ENCODE peak calls at places on chromosomes 13 and 19, in ten cellular contexts. L is Peyer's patch, I is GM23248, N is heart right ventricle, P is breast epithelium, B is tibial nerve, Y is aorta, M is ascending aorta, V is hepatocyte, W is fibroblast of lung. U is an unnamed sample.

GRCh38 chr19:55508120-55508519 is 19.9 kb downstream of the SSC5D start:
- DNase-seq in L (no peak), I (no peak), N (no peak), P (no peak), B (no peak), Y (no peak), M (no peak), V (no peak), W (no peak), U (no peak)

GRCh38 chr19:1833540-1833939 is 14.7 kb downstream of the REXO1 start:
- DNase-seq in L (no peak), I (no peak), N (no peak), P (no peak), B (no peak), Y (no peak), M (no peak), V (no peak), W (no peak), U (no peak)

GRCh38 chr19:3420909-3421619 is 54.7 kb downstream of the NFIC start:
- DNase-seq in L (no peak), I (no peak), N (no peak), P (no peak), B (no peak), Y (no peak), M (no peak), V (no peak), W (no peak), U (no peak)

GRCh38 chr19:15397782-15398181 is 18.2 kb upstream of the AKAP8 start:
- DNase-seq in L (peak; percentile 27), I (no peak), N (no peak), P (no peak), B (no peak), Y (peak; percentile 31), M (no peak), V (no peak), W (no peak), U (no peak)

GRCh38 chr19:16355293-16356043 is 30.8 kb downstream of the KLF2 start:
- DNase-seq in L (no peak), I (peak; percentile 27), N (peak; percentile 51), P (no peak), B (no peak), Y (no peak), M (no peak), V (peak; percentile 3), W (no peak), U (no peak)

GRCh38 chr19:5621311-5621944 is 1.1 kb downstream of the SAFB2 start:
- DNase-seq in L (peak; percentile 48), I (no peak), N (no peak), P (peak; percentile 25), B (no peak), Y (no peak), M (no peak), V (no peak), W (no peak), U (no peak)

GRCh38 chr13:76820759-76821158 is 65.4 kb downstream of the KCTD12 start:
- DNase-seq in L (no peak), I (peak; percentile 78), N (peak; percentile 40), P (peak; percentile 32), B (peak; percentile 66), Y (no peak), M (peak; percentile 71), V (no peak), W (peak; percentile 36), U (no peak)

GRCh38 chr13:28830580-28830979 is 10.4 kb downstream of the MTUS2 start:
- DNase-seq in L (no peak), I (no peak), N (no peak), P (no peak), B (no peak), Y (no peak), M (no peak), V (no peak), W (no peak), U (no peak)

GRCh38 chr19:51702754-51703654 is 9.9 kb downstream of the SPACA6 start:
- DNase-seq in L (peak; percentile 69), I (peak; percentile 21), N (peak; percentile 33), P (peak; percentile 74), B (no peak), Y (peak; percentile 82), M (peak; percentile 73), V (peak; percentile 54), W (no peak), U (no peak)

GRCh38 chr19:13795595-13796300 is 505 bp downstream of the ZSWIM4 start:
- DNase-seq in L (no peak), I (peak; percentile 51), N (no peak), P (peak; percentile 59), B (no peak), Y (no peak), M (peak; percentile 67), V (peak; percentile 66), W (no peak), U (no peak)

GRCh38 chr19:17073869-17074627 is 1.2 kb downstream of the HAUS8 start:
- DNase-seq in L (peak; percentile 74), I (peak; percentile 65), N (no peak), P (no peak), B (no peak), Y (no peak), M (no peak), V (no peak), W (no peak), U (no peak)

DNA sequence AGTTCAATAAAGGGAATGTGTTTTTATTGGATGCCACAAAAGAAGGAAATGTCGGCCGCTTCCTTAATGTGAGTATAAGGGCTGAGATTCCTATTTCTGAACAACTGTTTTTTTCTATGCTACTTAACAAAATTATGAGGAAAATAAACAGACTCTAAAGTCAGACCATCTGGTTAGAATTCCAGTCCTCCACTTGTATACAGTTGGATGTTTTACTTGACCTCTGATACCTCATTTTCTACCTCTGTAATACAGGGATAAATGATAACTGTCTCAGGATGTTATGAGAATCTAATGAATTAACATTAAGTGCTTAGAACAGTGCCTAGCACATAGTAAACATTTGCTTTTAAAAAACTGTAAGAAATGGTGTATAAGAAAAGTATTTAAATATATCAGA is 7.2 kb upstream of the PHF11 start:
- DNase-seq in L (no peak), I (no peak), N (no peak), P (no peak), B (no peak), Y (no peak), M (no peak), V (no peak), W (no peak), U (no peak)
- H3K27ac ChIP-seq in L (no peak overlapping the region), I (no peak overlapping the region), N (no peak overlapping the region), P (no peak overlapping the region), B (no peak overlapping the region), Y (no peak overlapping the region), M (no peak overlapping the region), V (no peak overlapping the region), W (no peak overlapping the region), U (no peak overlapping the region)

GRCh38 chr19:39969681-39970423 is 1.1 kb upstream of the PSMC4 start:
- DNase-seq in L (no peak), I (no peak), N (no peak), P (no peak), B (no peak), Y (no peak), M (no peak), V (no peak), W (no peak), U (no peak)

GRCh38 chr19:39970424-39970673 is 616 bp upstream of the PSMC4 start:
- DNase-seq in L (no peak), I (no peak), N (no peak), P (no peak), B (no peak), Y (no peak), M (no peak), V (no peak), W (no peak), U (no peak)

GRCh38 chr19:39968789-39969188 is 2.2 kb upstream of the PSMC4 start:
- DNase-seq in L (no peak), I (no peak), N (no peak), P (no peak), B (no peak), Y (no peak), M (peak; percentile 50), V (no peak), W (no peak), U (no peak)

GRCh38 chr19:39970674-39971379 is at the start of gene PSMC4:
- DNase-seq in L (peak; percentile 99), I (peak; percentile 100), N (peak; percentile 97), P (peak; percentile 98), B (peak; percentile 93), Y (peak; percentile 99), M (peak; percentile 99), V (peak; percentile 99), W (peak; percentile 99), U (peak; percentile 98)

GRCh38 chr19:39969266-39969665 is 1.7 kb upstream of the PSMC4 start:
- DNase-seq in L (no peak), I (peak; percentile 13), N (no peak), P (no peak), B (no peak), Y (no peak), M (peak; percentile 33), V (no peak), W (peak; percentile 61), U (no peak)
- H3K4me3 ChIP-seq in L (no peak overlapping the region), I (no peak overlapping the region), N (no peak overlapping the region), P (no peak overlapping the region), B (no peak overlapping the region), Y (no peak overlapping the region), M (no peak overlapping the region), V (no peak overlapping the region), W (no peak overlapping the region), U (no peak overlapping the region)

DNA sequence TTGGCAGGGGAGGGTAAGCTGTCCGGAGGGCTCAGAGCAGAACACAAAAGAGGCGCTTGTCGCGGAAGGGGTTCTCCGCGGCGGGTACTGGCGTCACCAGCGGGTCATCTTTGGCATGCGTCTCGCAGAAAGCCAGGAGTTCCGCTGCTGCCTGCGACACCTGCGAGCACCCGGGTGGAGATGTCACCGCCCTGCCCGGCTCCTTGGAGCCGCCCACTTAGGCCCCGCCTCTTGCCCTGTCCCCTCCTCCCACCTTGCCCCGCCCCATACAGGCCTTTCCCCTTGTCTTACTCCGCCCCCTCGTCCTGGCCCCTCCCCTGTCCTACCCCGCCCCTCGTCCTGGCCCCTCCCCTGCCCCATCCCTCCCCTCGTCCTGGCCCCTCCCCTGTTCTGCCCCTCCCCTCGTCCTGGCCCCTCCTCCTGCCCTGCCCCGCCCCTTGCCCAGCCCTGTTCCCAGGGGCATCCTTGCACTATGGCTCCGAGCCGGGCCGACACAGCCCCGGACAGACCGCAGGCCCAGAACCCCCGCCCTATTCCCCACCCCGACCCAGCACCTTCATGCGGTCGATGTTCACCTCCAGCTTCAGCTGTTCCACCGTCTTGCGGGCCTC is 1.9 kb downstream of the GNG8 start:
- DNase-seq in L (peak; percentile 97), I (peak; percentile 93), N (peak; percentile 80), P (peak; percentile 87), B (peak; percentile 69), Y (peak; percentile 98), M (peak; percentile 91), V (peak; percentile 95), W (peak; percentile 62), U (peak; percentile 42)
- H3K27ac ChIP-seq in L (no peak overlapping the region), I (no peak overlapping the region), N (no peak overlapping the region), P (no peak overlapping the region), B (no peak overlapping the region), Y (no peak overlapping the region), M (peak overlapping the region; percentile 63), V (no peak overlapping the region), W (no peak overlapping the region), U (no peak overlapping the region)

DNA sequence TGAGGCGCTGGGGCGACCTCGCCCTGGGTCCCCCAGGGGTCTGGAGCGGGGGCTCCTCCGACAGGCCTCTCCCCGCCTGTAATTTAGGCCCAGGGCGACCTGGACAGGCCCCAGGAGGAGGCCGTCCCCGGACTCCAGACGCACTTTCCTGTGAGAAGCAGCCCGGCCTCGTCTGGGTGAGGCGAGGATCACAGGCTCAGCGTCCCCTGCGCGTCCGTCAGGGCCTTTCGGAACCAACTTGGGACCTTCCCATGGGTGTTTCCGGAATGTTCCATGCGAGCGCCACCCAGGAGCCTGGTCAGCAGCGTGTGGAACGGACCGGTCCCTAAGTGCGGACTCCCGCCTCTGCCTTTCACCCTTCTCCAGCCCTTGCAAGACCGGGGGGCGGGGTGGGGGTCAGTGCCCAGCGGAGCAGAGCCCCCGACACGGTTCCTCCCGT is 1.0 kb upstream of the GRTP1 start:
- DNase-seq in L (no peak), I (peak; percentile 21), N (no peak), P (no peak), B (no peak), Y (no peak), M (peak; percentile 61), V (no peak), W (no peak), U (no peak)
- H3K4me3 ChIP-seq in L (no peak overlapping the region), I (no peak overlapping the region), N (peak overlapping the region; percentile 32), P (peak overlapping the region; percentile 56), B (peak overlapping the region; percentile 52), Y (no peak overlapping the region), M (peak overlapping the region; percentile 45), V (no peak overlapping the region), W (no peak overlapping the region), U (no peak overlapping the region)